ENCODE peak calls at places on chromosomes 1 and 21, in four cellular contexts. M is SK-N-SH, F is H1, Q is K562. S is an unnamed sample.

GRCh38 chr1:98331718-98332311 is 329.7 kb upstream of the SNX7 start:
- DNase-seq in M (no peak), F (no peak), Q (no peak), S (no peak)

GRCh38 chr1:244100691-244101453 is 49.8 kb downstream of the ZBTB18 start:
- DNase-seq in M (no peak), F (no peak), Q (no peak), S (no peak)

GRCh38 chr1:100538935-100539835 is 1.2 kb downstream of the GPR88 start:
- DNase-seq in M (peak; percentile 77), F (peak; percentile 71), Q (no peak), S (peak; percentile 41)

GRCh38 chr1:29125237-29125641 is 1.5 kb upstream of the TMEM200B start:
- DNase-seq in M (no peak), F (no peak), Q (no peak), S (no peak)

GRCh38 chr1:235893840-235894239 is 27.1 kb upstream of the LYST start:
- DNase-seq in M (no peak), F (no peak), Q (no peak), S (no peak)

GRCh38 chr1:53421208-53421607 is 38.0 kb upstream of the DMRTB1 start:
- DNase-seq in M (no peak), F (no peak), Q (no peak), S (no peak)

GRCh38 chr1:239550178-239550577 is 163.8 kb downstream of the CHRM3 start:
- DNase-seq in M (no peak), F (no peak), Q (no peak), S (no peak)

GRCh38 chr1:156115514-156116374 is 1.2 kb downstream of the LMNA start:
- DNase-seq in M (peak; percentile 64), F (no peak), Q (no peak), S (peak; percentile 59)

GRCh38 chr1:31628931-31629582 is 11.6 kb downstream of the HCRTR1 start:
- DNase-seq in M (peak; percentile 60), F (no peak), Q (no peak), S (no peak)

GRCh38 chr1:54577612-54578011 is 29.6 kb downstream of the ACOT11 start:
- DNase-seq in M (no peak), F (no peak), Q (no peak), S (no peak)

GRCh38 chr1:161119379-161120061 is 1.6 kb downstream of the NIT1 start:
- DNase-seq in M (peak; percentile 39), F (no peak), Q (peak; percentile 68), S (peak; percentile 25)

GRCh38 chr1:212124891-212125582 is 89.5 kb downstream of the DTL start:
- DNase-seq in M (no peak), F (no peak), Q (no peak), S (no peak)

GRCh38 chr1:20485527-20486456 is at the start of gene CAMK2N1:
- DNase-seq in M (peak; percentile 89), F (peak; percentile 75), Q (peak; percentile 91), S (peak; percentile 65)

GRCh38 chr1:21672478-21673276 is 3.5 kb upstream of the RAP1GAP start:
- DNase-seq in M (no peak), F (no peak), Q (no peak), S (no peak)

GRCh38 chr1:220271706-220272046 is 577 bp downstream of the RAB3GAP2 start:
- DNase-seq in M (peak; percentile 42), F (no peak), Q (peak; percentile 72), S (no peak)

GRCh38 chr1:214331827-214332423 is 51.0 kb downstream of the SMYD2 start:
- DNase-seq in M (peak; percentile 72), F (peak; percentile 85), Q (peak; percentile 89), S (peak; percentile 77)

GRCh38 chr1:109530457-109531204 is 9.0 kb upstream of the GPR61 start:
- DNase-seq in M (peak; percentile 66), F (no peak), Q (no peak), S (no peak)

GRCh38 chr1:6269997-6270401 is 9.1 kb upstream of the GPR153 start:
- DNase-seq in M (peak; percentile 56), F (no peak), Q (no peak), S (no peak)

GRCh38 chr1:150186789-150187559 is 37.3 kb downstream of the PLEKHO1 start:
- DNase-seq in M (peak; percentile 66), F (no peak), Q (peak; percentile 64), S (no peak)

GRCh38 chr1:3652538-3653285 is 396 bp downstream of the TP73 start:
- DNase-seq in M (peak; percentile 76), F (peak; percentile 75), Q (peak; percentile 49), S (peak; percentile 56)

GRCh38 chr1:56477164-56478111 is 101.9 kb downstream of the PLPP3 start:
- DNase-seq in M (peak; percentile 39), F (peak; percentile 67), Q (no peak), S (peak; percentile 56)

GRCh38 chr1:102758418-102758817 is 349.9 kb downstream of the COL11A1 start:
- DNase-seq in M (no peak), F (no peak), Q (no peak), S (no peak)

GRCh38 chr1:245986404-245987221 is 520.5 kb downstream of the SMYD3 start:
- DNase-seq in M (no peak), F (no peak), Q (peak; percentile 52), S (no peak)

GRCh38 chr1:172609528-172609927 is 49.4 kb upstream of the FASLG start:
- DNase-seq in M (no peak), F (no peak), Q (peak; percentile 27), S (no peak)

GRCh38 chr1:228988655-228989054 is 253.4 kb downstream of the RHOU start:
- DNase-seq in M (no peak), F (no peak), Q (no peak), S (no peak)

GRCh38 chr1:186977266-186977957 is 148.7 kb downstream of the PLA2G4A start:
- DNase-seq in M (no peak), F (no peak), Q (no peak), S (no peak)

GRCh38 chr1:71351438-71351837 is 270.6 kb upstream of the ZRANB2 start:
- DNase-seq in M (no peak), F (no peak), Q (no peak), S (no peak)

GRCh38 chr21:43812957-43813730 is 23.8 kb downstream of the RRP1 start:
- DNase-seq in M (no peak), F (no peak), Q (no peak), S (no peak)
- TF ChIP-seq TEAD4 in M (no peak), F (no peak), Q (no peak), S (no peak)

GRCh38 chr1:165508291-165508690 is 35.5 kb upstream of the LRRC52 start:
- DNase-seq in M (no peak), F (no peak), Q (no peak), S (no peak)
- TF ChIP-seq TEAD4 in M (no peak), F (no peak), Q (no peak), S (no peak)

DNA sequence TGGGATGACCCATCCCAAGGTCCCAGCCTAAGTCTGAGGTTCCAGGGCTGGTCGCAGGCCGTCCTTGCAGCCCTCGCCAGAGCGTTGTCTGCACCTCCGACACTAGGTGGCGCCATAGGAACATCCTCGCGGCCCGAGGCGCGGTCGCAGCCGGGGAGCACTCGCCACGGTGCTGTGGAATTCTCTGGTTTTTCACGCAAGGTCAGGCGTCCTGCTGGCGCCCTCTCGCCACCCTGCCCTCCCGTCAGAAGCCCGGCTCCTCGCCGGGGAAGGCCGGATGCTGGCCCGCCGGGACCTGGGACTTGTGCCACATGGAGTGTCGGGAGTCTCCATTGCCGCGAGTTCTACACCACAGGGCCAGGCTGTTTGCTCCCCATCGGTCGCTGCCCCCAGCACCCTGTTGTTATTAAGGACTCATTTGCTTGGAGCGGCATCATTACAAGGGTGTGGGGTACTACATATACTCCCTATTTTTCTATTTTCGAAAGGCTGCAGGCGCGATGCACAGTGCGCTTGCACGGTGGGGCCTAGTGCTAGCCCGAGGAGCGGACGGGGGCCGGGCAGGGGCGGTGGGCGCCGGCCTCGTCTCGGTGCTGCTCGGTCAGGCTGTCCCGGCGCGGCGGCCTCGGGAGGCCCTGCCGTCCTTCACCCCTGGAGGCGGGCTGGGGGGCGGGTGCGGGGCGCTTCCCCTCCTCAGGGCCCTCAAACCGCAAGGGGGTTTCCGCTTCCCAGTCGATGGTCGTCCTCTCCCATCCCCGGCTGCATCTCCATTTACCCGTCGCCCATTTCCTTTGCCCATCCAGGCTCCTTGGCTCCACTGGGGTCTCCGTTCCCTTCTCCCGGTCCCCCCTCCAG is 196.6 kb upstream of the LMO4 start:
- DNase-seq in M (peak; percentile 89), F (peak; percentile 92), Q (peak; percentile 87), S (peak; percentile 81)
- TF ChIP-seq TEAD4 in M (no peak), F (peak; percentile 28), Q (no peak), S (no peak)

GRCh38 chr1:233163696-233164095 is 131.8 kb downstream of the PCNX2 start:
- DNase-seq in M (no peak), F (no peak), Q (no peak), S (no peak)

GRCh38 chr1:233157245-233157644 is 138.3 kb downstream of the PCNX2 start:
- DNase-seq in M (no peak), F (no peak), Q (no peak), S (no peak)

DNA sequence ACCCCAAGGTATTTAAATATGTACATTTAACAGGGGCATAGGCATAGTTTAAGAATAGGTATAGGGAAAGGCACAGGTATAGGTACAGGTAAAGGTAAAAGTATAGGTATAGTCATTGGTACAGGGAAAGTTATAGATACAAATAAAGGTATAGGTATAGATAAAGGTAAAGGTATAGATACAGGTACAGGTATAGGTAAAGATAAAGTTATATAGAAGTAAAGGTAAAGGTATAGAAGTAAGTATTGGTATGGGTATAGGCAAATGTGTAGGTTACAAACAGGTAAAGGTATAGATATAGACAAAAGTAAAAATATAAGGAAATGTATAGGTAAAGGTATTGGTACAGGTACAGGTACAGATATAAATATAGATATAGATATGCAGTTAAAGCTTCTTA is 137.2 kb downstream of the PCNX2 start:
- DNase-seq in M (no peak), F (no peak), Q (no peak), S (no peak)
- TF ChIP-seq TEAD4 in M (no peak), F (no peak), Q (no peak), S (no peak)

S was measured in WTC11.